ENCODE peak calls at places on chromosomes 5 and 9, in four cellular contexts. H, V, J and G are unnamed samples.

GRCh38 chr9:98805506-98806272 is 1.8 kb upstream of the GALNT12 start:
- DNase-seq in V (no peak), H (no peak), J (no peak), G (no peak)

GRCh38 chr5:150585781-150586461 is 54.5 kb upstream of the SYNPO start:
- DNase-seq in H (no peak), J (no peak), V (no peak), G (no peak)

GRCh38 chr9:85248514-85249312 is 493.0 kb downstream of the AGTPBP1 start:
- DNase-seq in J (no peak), V (peak), H (no peak), G (no peak)

GRCh38 chr9:37575921-37576721 is at the start of gene FBXO10:
- DNase-seq in V (peak), J (peak), H (peak), G (no peak)

GRCh38 chr5:150141544-150142188 is 14.0 kb downstream of the PDGFRB start:
- DNase-seq in J (no peak), V (peak), H (no peak), G (no peak)

GRCh38 chr9:127707766-127708165 is 978 bp downstream of the CFAP157 start:
- DNase-seq in V (peak), J (no peak), H (peak), G (no peak)

GRCh38 chr5:179550511-179551342 is at the start of gene RUFY1:
- DNase-seq in H (peak), J (peak), V (peak), G (peak)

GRCh38 chr5:119393201-119393691 is 37.4 kb downstream of the TNFAIP8 start:
- DNase-seq in V (no peak), H (no peak), J (no peak), G (no peak)

GRCh38 chr5:115543931-115544370 is 624 bp downstream of the FEM1C start:
- DNase-seq in H (no peak), V (peak), J (no peak), G (no peak)

GRCh38 chr5:84715087-84715486 is 330.4 kb upstream of the EDIL3 start:
- DNase-seq in J (no peak), H (no peak), V (no peak), G (no peak)

GRCh38 chr9:137313326-137313920 is 11.4 kb upstream of the NRARP start:
- DNase-seq in J (no peak), V (no peak), H (no peak), G (no peak)

GRCh38 chr9:86282077-86282978 is at the start of gene ISCA1:
- DNase-seq in H (peak), J (peak), V (peak), G (peak)

GRCh38 chr5:8057764-8058163 is 188.8 kb downstream of the MTRR start:
- DNase-seq in V (no peak), H (no peak), J (no peak), G (no peak)

GRCh38 chr5:150441813-150442698 is 7.5 kb downstream of the RPS14 start:
- DNase-seq in V (no peak), H (no peak), J (no peak), G (no peak)

GRCh38 chr5:87674235-87674634 is 261.5 kb upstream of the CCNH start:
- DNase-seq in H (no peak), V (no peak), J (no peak), G (no peak)

GRCh38 chr5:44875661-44876250 is 67.0 kb downstream of the MRPS30 start:
- DNase-seq in H (no peak), J (no peak), V (peak), G (no peak)

GRCh38 chr5:94159144-94159543 is 417.7 kb upstream of the POU5F2 start:
- DNase-seq in H (no peak), V (peak), J (no peak), G (no peak)

GRCh38 chr9:3863114-3863528 is 337.3 kb upstream of the RFX3 start:
- DNase-seq in J (no peak), V (no peak), H (no peak), G (no peak)

GRCh38 chr5:139091439-139092156 is 106.6 kb downstream of the SIL1 start:
- DNase-seq in H (no peak), V (peak), J (no peak), G (no peak)

GRCh38 chr5:65871182-65871581 is 55.2 kb upstream of the ERBIN start:
- DNase-seq in V (no peak), J (no peak), H (no peak), G (no peak)